ENCODE peak calls at places on chromosomes 11 and 22, in four cellular contexts. One of them, this sample, is unnamed.

GRCh38 chr11:72190581-72191205 is 1.2 kb upstream of the FOLR1 start:
- DNase-seq in H1: no peak
- DNase-seq in Peyer's patch: no peak
- DNase-seq in tibial nerve: no peak
- DNase-seq in this sample: no peak

GRCh38 chr22:36432592-36433317 is 45.0 kb upstream of the MYH9 start:
- DNase-seq in H1: no peak
- DNase-seq in Peyer's patch: no peak
- DNase-seq in tibial nerve: no peak
- DNase-seq in this sample: no peak

GRCh38 chr11:85627332-85627997 is at the start of gene DLG2:
- DNase-seq in H1: no peak
- DNase-seq in tibial nerve: peak; percentile 35
- DNase-seq in Peyer's patch: peak; percentile 23
- DNase-seq in this sample: no peak

GRCh38 chr11:108009497-108010360 is 1.0 kb downstream of the CUL5 start:
- DNase-seq in tibial nerve: no peak
- DNase-seq in H1: no peak
- DNase-seq in Peyer's patch: no peak
- DNase-seq in this sample: no peak

GRCh38 chr11:27471067-27471587 is 1.5 kb downstream of the LGR4 start:
- DNase-seq in Peyer's patch: no peak
- DNase-seq in H1: no peak
- DNase-seq in tibial nerve: no peak
- DNase-seq in this sample: peak; percentile 30

GRCh38 chr11:63536669-63537292 is at the start of gene PLAAT4:
- DNase-seq in tibial nerve: peak; percentile 33
- DNase-seq in Peyer's patch: peak; percentile 59
- DNase-seq in H1: no peak
- DNase-seq in this sample: peak; percentile 50

GRCh38 chr11:35662061-35662648 is 420 bp upstream of the TRIM44 start:
- DNase-seq in tibial nerve: peak; percentile 55
- DNase-seq in Peyer's patch: peak; percentile 52
- DNase-seq in H1: no peak
- DNase-seq in this sample: peak; percentile 18

GRCh38 chr11:19689281-19689975 is 23.2 kb upstream of the NAV2 start:
- DNase-seq in H1: no peak
- DNase-seq in Peyer's patch: no peak
- DNase-seq in tibial nerve: no peak
- DNase-seq in this sample: no peak

GRCh38 chr11:10450451-10451398 is 4.3 kb upstream of the AMPD3 start:
- DNase-seq in Peyer's patch: peak; percentile 62
- DNase-seq in H1: peak; percentile 49
- DNase-seq in tibial nerve: no peak
- DNase-seq in this sample: peak; percentile 78

GRCh38 chr22:39244073-39244495 is 698 bp downstream of the PDGFB start:
- DNase-seq in H1: no peak
- DNase-seq in tibial nerve: no peak
- DNase-seq in Peyer's patch: no peak
- DNase-seq in this sample: peak; percentile 36
- H3K27me3 ChIP-seq in H1: peaks cover 72% of the 10 kb centered on the region
- H3K27me3 ChIP-seq in tibial nerve: no peaks in the 10 kb centered on the region
- H3K27me3 ChIP-seq in Peyer's patch: no peaks in the 10 kb centered on the region
- H3K27me3 ChIP-seq in this sample: no peaks in the 10 kb centered on the region

DNA sequence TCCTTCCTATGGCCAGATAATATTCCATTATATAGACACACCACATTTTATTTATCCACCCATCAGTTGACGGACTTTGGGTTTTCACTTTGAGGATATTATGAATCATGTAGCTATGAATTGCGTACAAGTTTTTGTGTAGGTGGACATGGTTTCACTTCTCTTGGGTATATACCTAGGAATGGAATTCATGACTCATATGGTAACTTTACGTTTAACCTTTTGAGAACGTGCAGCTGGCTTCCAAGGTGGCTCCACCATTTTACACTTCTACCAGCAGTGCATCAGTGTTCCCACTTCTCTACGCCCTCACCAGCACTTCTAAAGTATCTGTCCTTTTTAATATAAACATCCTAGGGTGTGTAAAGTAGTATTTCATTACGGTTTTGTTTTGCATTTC is 112.0 kb downstream of the PLEKHA7 start:
- DNase-seq in Peyer's patch: no peak
- DNase-seq in tibial nerve: no peak
- DNase-seq in H1: no peak
- DNase-seq in this sample: no peak
- TF ChIP-seq POLR2A in Peyer's patch: no peak
- TF ChIP-seq POLR2A in tibial nerve: no peak
- TF ChIP-seq POLR2A in H1: no peak
- TF ChIP-seq POLR2A in this sample: no peak

GRCh38 chr11:2380807-2381350 is 3.8 kb downstream of the CD81 start:
- DNase-seq in H1: no peak
- DNase-seq in Peyer's patch: peak; percentile 64
- DNase-seq in tibial nerve: peak; percentile 75
- DNase-seq in this sample: peak; percentile 53

GRCh38 chr11:2377511-2378443 is 667 bp downstream of the CD81 start:
- DNase-seq in H1: no peak
- DNase-seq in tibial nerve: peak; percentile 76
- DNase-seq in Peyer's patch: peak; percentile 83
- DNase-seq in this sample: peak; percentile 80

GRCh38 chr11:2378527-2379210 is 1.6 kb downstream of the CD81 start:
- DNase-seq in Peyer's patch: peak; percentile 27
- DNase-seq in tibial nerve: peak; percentile 64
- DNase-seq in H1: no peak
- DNase-seq in this sample: no peak

GRCh38 chr11:2380396-2380795 is 3.3 kb downstream of the CD81 start:
- DNase-seq in H1: no peak
- DNase-seq in Peyer's patch: no peak
- DNase-seq in tibial nerve: no peak
- DNase-seq in this sample: no peak

GRCh38 chr11:2379471-2380174 is 2.5 kb downstream of the CD81 start:
- DNase-seq in H1: no peak
- DNase-seq in Peyer's patch: no peak
- DNase-seq in tibial nerve: no peak
- DNase-seq in this sample: no peak
- H3K4me3 ChIP-seq in H1: no peak overlapping the region
- H3K4me3 ChIP-seq in Peyer's patch: peak overlapping the region; percentile 31
- H3K4me3 ChIP-seq in tibial nerve: peak overlapping the region; percentile 69
- H3K4me3 ChIP-seq in this sample: no peak overlapping the region

GRCh38 chr11:32431657-32432056 is 3.7 kb downstream of the WT1 start:
- DNase-seq in Peyer's patch: no peak
- DNase-seq in tibial nerve: no peak
- DNase-seq in H1: no peak
- DNase-seq in this sample: no peak
- H3K27me3 ChIP-seq in Peyer's patch: no peaks in the 10 kb centered on the region
- H3K27me3 ChIP-seq in tibial nerve: peaks cover 2% of the 10 kb centered on the region
- H3K27me3 ChIP-seq in H1: peaks cover 100% of the 10 kb centered on the region
- H3K27me3 ChIP-seq in this sample: no peaks in the 10 kb centered on the region

GRCh38 chr11:60841797-60842687 is at the start of gene CCDC86:
- DNase-seq in H1: peak; percentile 95
- DNase-seq in Peyer's patch: peak; percentile 96
- DNase-seq in tibial nerve: peak; percentile 96
- DNase-seq in this sample: peak; percentile 97
- TF ChIP-seq POLR2A in H1: peak; percentile 67
- TF ChIP-seq POLR2A in Peyer's patch: peak; percentile 45
- TF ChIP-seq POLR2A in tibial nerve: peak; percentile 38
- TF ChIP-seq POLR2A in this sample: peak; percentile 57

GRCh38 chr11:68341557-68342458 is 29.4 kb downstream of the LRP5 start:
- DNase-seq in Peyer's patch: no peak
- DNase-seq in H1: no peak
- DNase-seq in tibial nerve: no peak
- DNase-seq in this sample: no peak
- H3K4me3 ChIP-seq in Peyer's patch: no peak overlapping the region
- H3K4me3 ChIP-seq in H1: peak overlapping the region; percentile 16
- H3K4me3 ChIP-seq in tibial nerve: no peak overlapping the region
- H3K4me3 ChIP-seq in this sample: no peak overlapping the region

GRCh38 chr11:66046901-66047300 is 2.1 kb downstream of the GAL3ST3 start:
- DNase-seq in tibial nerve: no peak
- DNase-seq in Peyer's patch: no peak
- DNase-seq in H1: no peak
- DNase-seq in this sample: no peak
- H3K27me3 ChIP-seq in tibial nerve: no peaks in the 10 kb centered on the region
- H3K27me3 ChIP-seq in Peyer's patch: no peaks in the 10 kb centered on the region
- H3K27me3 ChIP-seq in H1: no peaks in the 10 kb centered on the region
- H3K27me3 ChIP-seq in this sample: no peaks in the 10 kb centered on the region